ENCODE peak calls at places on chromosomes 12 and 14, in four cellular contexts. V, Y, M and P are unnamed samples.

GRCh38 chr14:38405851-38406630 is 150.1 kb upstream of the CLEC14A start:
- DNase-seq in V (no peak), Y (peak), M (peak), P (no peak)

GRCh38 chr12:90791445-90791844 is 163.5 kb downstream of the CCER1 start:
- DNase-seq in V (no peak), Y (peak), M (no peak), P (no peak)

GRCh38 chr12:28034271-28034670 is 61.7 kb upstream of the PTHLH start:
- DNase-seq in V (no peak), Y (no peak), M (no peak), P (no peak)

GRCh38 chr12:104827587-104827986 is 130.5 kb downstream of the SLC41A2 start:
- DNase-seq in V (no peak), Y (no peak), M (peak), P (no peak)

GRCh38 chr12:5343711-5344110 is 88.2 kb upstream of the NTF3 start:
- DNase-seq in V (peak), Y (no peak), M (no peak), P (no peak)

GRCh38 chr12:22662356-22662755 is 37.4 kb downstream of the ETNK1 start:
- DNase-seq in V (no peak), Y (no peak), M (no peak), P (no peak)

GRCh38 chr14:84228702-84229101 is 1301.2 kb upstream of the FLRT2 start:
- DNase-seq in V (no peak), Y (no peak), M (peak), P (no peak)

GRCh38 chr12:122880668-122881067 is 15.3 kb downstream of the VPS37B start:
- DNase-seq in V (no peak), Y (no peak), M (peak), P (peak)

GRCh38 chr14:32576088-32576795 is 247.1 kb downstream of the AKAP6 start:
- DNase-seq in V (peak), Y (peak), M (peak), P (peak)

GRCh38 chr12:57388425-57388824 is 42.4 kb downstream of the R3HDM2 start:
- DNase-seq in V (no peak), Y (no peak), M (no peak), P (no peak)

GRCh38 chr14:55746533-55746932 is 166.5 kb downstream of the KTN1 start:
- DNase-seq in V (peak), Y (no peak), M (peak), P (no peak)

GRCh38 chr14:68516235-68516634 is 276.6 kb downstream of the ZFP36L1 start:
- DNase-seq in V (no peak), Y (no peak), M (no peak), P (no peak)

GRCh38 chr14:92348154-92348553 is 25.2 kb downstream of the SLC24A4 start:
- DNase-seq in V (peak), Y (no peak), M (peak), P (no peak)

GRCh38 chr14:92356677-92357076 is 33.7 kb downstream of the SLC24A4 start:
- DNase-seq in V (no peak), Y (no peak), M (no peak), P (no peak)

GRCh38 chr14:92353447-92353846 is 30.5 kb downstream of the SLC24A4 start:
- DNase-seq in V (no peak), Y (no peak), M (no peak), P (no peak)

GRCh38 chr14:92351750-92352149 is 28.8 kb downstream of the SLC24A4 start:
- DNase-seq in V (no peak), Y (no peak), M (no peak), P (no peak)

GRCh38 chr14:92352158-92352985 is 29.4 kb downstream of the SLC24A4 start:
- DNase-seq in V (peak), Y (peak), M (peak), P (no peak)
- TF ChIP-seq CTCF in V (peak), Y (peak), M (peak), P (peak)

DNA sequence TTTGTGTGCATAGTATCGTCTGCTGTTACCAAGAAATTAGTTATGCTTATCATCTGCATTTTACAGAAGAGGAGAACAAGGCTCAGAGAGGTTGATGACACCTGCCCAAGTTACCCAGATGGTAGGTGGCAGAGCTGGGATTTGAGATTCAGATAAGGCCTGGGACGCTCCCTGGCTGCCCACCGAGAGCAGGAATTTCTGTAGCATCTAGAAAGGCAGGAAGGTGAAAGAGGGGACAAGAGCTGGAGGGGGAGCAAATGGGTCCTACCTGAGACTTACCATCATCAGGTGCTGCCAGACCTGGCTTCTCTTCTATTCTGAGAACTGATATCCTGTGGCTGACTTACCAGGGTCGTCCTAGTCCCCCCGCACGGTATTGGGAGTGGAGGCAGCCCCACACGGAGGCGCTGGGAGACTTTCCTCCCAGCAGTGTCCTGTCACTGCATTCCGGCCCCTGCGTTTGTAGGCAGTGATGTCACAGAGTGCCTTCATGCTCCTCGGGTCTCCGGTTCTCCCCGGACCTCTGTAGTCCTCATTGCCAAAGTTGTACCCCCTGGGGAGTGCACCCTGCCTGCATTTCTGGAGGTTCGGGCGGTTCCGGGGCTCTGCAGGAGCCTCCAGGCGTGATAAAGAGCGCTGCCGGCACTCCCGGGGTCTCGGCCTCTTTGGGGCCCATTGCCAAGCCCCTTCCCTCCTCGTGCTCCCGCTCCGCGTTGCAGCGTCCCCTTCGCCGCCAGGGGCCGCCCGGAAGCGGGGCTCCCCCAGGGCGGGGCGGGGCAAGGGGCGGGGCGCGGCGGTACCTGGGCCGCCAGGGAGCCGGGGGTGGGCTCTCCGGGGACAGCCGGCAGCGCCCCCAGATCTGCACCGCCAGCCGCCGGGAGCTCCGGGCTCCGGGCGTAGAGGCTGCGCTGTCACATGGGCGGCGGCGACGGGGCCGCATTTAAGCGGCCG is at the start of gene CABP1:
- DNase-seq in V (peak), Y (peak), M (no peak), P (peak)
- TF ChIP-seq CTCF in V (peak), Y (peak), M (peak), P (peak)

GRCh38 chr12:118064608-118065007 is 3.6 kb upstream of the WSB2 start:
- DNase-seq in V (peak), Y (no peak), M (peak), P (no peak)
- TF ChIP-seq CTCF in V (peak), Y (peak), M (peak), P (no peak)

GRCh38 chr14:22220427-22220826 is 368.6 kb downstream of the DAD1 start:
- DNase-seq in V (no peak), Y (no peak), M (peak), P (no peak)
- TF ChIP-seq CTCF in V (no peak), Y (no peak), M (peak), P (no peak)

GRCh38 chr12:76156314-76156713 is 71.8 kb upstream of the NAP1L1 start:
- DNase-seq in V (no peak), Y (no peak), M (no peak), P (no peak)

GRCh38 chr12:76155157-76155556 is 70.7 kb upstream of the NAP1L1 start:
- DNase-seq in V (no peak), Y (no peak), M (no peak), P (no peak)

GRCh38 chr12:76153616-76154015 is 69.1 kb upstream of the NAP1L1 start:
- DNase-seq in V (no peak), Y (no peak), M (no peak), P (no peak)

DNA sequence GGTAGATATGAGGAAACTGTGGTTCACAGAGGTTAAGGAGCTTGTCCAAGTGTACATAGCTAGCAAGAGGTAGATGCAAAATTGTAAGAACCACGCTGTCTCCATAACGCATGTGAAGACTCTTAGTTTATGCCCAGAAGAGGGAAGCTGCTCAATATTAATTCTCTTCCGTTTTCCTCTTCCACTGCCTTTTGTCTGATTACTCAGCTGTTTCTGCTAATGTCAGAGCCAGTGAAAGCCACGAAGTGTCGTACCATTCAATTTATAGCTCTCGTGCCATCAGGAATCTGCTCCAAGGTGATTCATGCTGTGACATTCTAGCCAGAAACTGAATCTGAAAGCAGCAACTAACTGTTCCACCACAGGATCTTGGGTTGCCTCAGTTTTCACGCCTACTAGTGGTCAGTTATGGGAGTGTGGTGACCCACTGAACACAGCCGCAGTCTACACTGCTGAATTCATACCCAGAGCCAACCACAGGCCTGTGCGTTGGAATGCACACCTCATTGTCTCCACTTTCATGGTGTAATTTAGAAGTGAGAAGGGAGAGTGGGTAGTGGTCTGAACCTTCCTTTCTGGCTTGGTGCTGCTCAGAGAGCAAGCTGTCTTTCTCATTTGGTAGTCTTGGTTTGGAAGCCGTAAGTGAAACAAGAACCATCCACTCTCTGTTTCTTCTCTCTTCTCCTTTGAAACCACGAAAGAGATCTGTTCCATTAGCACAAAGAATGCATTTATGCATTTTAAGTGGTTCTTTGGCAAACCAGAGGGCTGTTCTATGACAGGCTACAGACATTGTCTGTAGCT is 74.2 kb upstream of the NAP1L1 start:
- DNase-seq in V (peak), Y (peak), M (peak), P (peak)
- TF ChIP-seq CTCF in V (peak), Y (peak), M (peak), P (peak)

GRCh38 chr12:2271961-2272360 is 219.2 kb downstream of the CACNA1C start:
- DNase-seq in V (no peak), Y (no peak), M (no peak), P (no peak)

GRCh38 chr12:2270846-2271245 is 218.1 kb downstream of the CACNA1C start:
- DNase-seq in V (no peak), Y (no peak), M (no peak), P (no peak)

GRCh38 chr12:2273751-2274150 is 221.0 kb downstream of the CACNA1C start:
- DNase-seq in V (no peak), Y (no peak), M (no peak), P (no peak)

GRCh38 chr12:2274733-2275132 is 221.9 kb downstream of the CACNA1C start:
- DNase-seq in V (no peak), Y (no peak), M (no peak), P (no peak)

DNA sequence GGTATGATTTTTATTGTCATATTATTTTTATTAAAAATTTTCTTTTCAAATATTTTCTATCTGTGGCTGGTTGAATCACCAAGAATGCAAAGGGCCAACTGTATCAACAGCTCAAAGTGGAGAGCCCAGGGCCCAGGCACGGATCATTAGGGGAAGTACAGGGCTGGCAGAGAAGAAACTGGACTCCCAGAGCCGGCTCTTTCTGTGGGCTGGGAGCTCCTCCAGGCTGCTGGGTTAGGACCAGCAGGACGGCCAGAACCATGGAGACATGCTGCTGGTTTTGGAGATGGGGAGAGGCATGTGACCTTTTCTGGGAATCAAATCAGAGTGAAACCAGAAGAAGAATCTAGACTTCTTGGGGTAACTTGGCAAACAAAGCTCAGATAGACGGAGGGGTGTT is 220.5 kb downstream of the CACNA1C start:
- DNase-seq in V (peak), Y (no peak), M (peak), P (no peak)
- TF ChIP-seq CTCF in V (peak), Y (no peak), M (peak), P (no peak)

GRCh38 chr12:93896427-93896826 is 219.3 kb downstream of the CRADD start:
- DNase-seq in V (no peak), Y (no peak), M (peak), P (no peak)
- TF ChIP-seq CTCF in V (no peak), Y (peak), M (peak), P (no peak)